ENCODE peak calls at places on chromosomes 4 and X, in four cellular contexts. I is SK-N-SH, Q is GM12878, P is HCT116. T is an unnamed sample.
A peak's percentile ranks its signal among the peaks of the same experiment; 100 is the strongest.

GRCh38 chrX:41684138-41684537 is 4.6 kb upstream of the GPR34 start:
- DNase-seq in I (no peak), Q (no peak), P (no peak), T (peak; percentile 85)

GRCh38 chr4:2803624-2804448 is 11.0 kb downstream of the SH3BP2 start:
- DNase-seq in I (no peak), Q (no peak), P (peak; percentile 40), T (no peak)

GRCh38 chr4:124409044-124409443 is 303.5 kb downstream of the ANKRD50 start:
- DNase-seq in I (no peak), Q (no peak), P (no peak), T (no peak)

GRCh38 chr4:19850909-19851308 is 400.8 kb upstream of the SLIT2 start:
- DNase-seq in I (no peak), Q (no peak), P (peak; percentile 31), T (peak; percentile 31)

GRCh38 chrX:122279746-122280145 is 904.3 kb upstream of the GRIA3 start:
- DNase-seq in I (no peak), Q (no peak), P (no peak), T (no peak)

GRCh38 chrX:20361081-20361889 is 94.6 kb upstream of the RPS6KA3 start:
- DNase-seq in I (no peak), Q (no peak), P (no peak), T (no peak)

GRCh38 chrX:45264865-45265264 is 64.2 kb upstream of the DIPK2B start:
- DNase-seq in I (peak; percentile 6), Q (no peak), P (no peak), T (no peak)

GRCh38 chr4:188976644-188977115 is 837.4 kb downstream of the TRIML1 start:
- DNase-seq in I (no peak), Q (no peak), P (no peak), T (no peak)

GRCh38 chrX:142204522-142205433 is at the start of gene MAGEC2:
- DNase-seq in I (no peak), Q (no peak), P (no peak), T (no peak)

GRCh38 chr4:85650908-85651307 is 176.0 kb downstream of the ARHGAP24 start:
- DNase-seq in I (no peak), Q (no peak), P (no peak), T (no peak)

GRCh38 chr4:113474017-113474416 is 287.5 kb downstream of the CAMK2D start:
- DNase-seq in I (no peak), Q (no peak), P (peak; percentile 72), T (no peak)

GRCh38 chr4:147085796-147086195 is 140.1 kb upstream of the TTC29 start:
- DNase-seq in I (no peak), Q (no peak), P (no peak), T (no peak)

GRCh38 chr4:151852202-151852601 is 91.4 kb upstream of the GATB start:
- DNase-seq in I (no peak), Q (no peak), P (no peak), T (no peak)

GRCh38 chr4:119131160-119131559 is 4.5 kb upstream of the MYOZ2 start:
- DNase-seq in I (no peak), Q (no peak), P (no peak), T (no peak)

GRCh38 chr4:23888421-23889319 is 1.2 kb downstream of the PPARGC1A start:
- DNase-seq in I (peak; percentile 66), Q (no peak), P (no peak), T (no peak)

GRCh38 chr4:76430519-76431388 is 4.3 kb upstream of the SHROOM3 start:
- DNase-seq in I (peak; percentile 67), Q (no peak), P (peak; percentile 50), T (peak; percentile 61)

GRCh38 chr4:73740353-73740778 is at the start of gene CXCL8:
- DNase-seq in I (no peak), Q (no peak), P (peak; percentile 76), T (peak; percentile 94)

GRCh38 chr4:105708376-105709080 is at the start of the genes GSTCD and INTS12:
- DNase-seq in I (peak; percentile 86), Q (peak; percentile 66), P (peak; percentile 88), T (peak; percentile 95)

GRCh38 chr4:11328401-11328800 is 100.3 kb downstream of the HS3ST1 start:
- DNase-seq in I (no peak), Q (no peak), P (no peak), T (no peak)

GRCh38 chrX:18758166-18758932 is 50.9 kb downstream of the PPEF1 start:
- DNase-seq in I (no peak), Q (no peak), P (no peak), T (no peak)

GRCh38 chr4:109576462-109576861 is 16.4 kb downstream of the MCUB start:
- DNase-seq in I (no peak), Q (no peak), P (no peak), T (peak; percentile 99)

GRCh38 chr4:108311313-108311712 is 142.6 kb upstream of the LEF1 start:
- DNase-seq in I (no peak), Q (no peak), P (no peak), T (no peak)

GRCh38 chr4:114780205-114780604 is 181.6 kb downstream of the UGT8 start:
- DNase-seq in I (peak; percentile 1), Q (no peak), P (peak; percentile 24), T (peak; percentile 9)

GRCh38 chr4:8818063-8818881 is 53.4 kb downstream of the HMX1 start:
- DNase-seq in I (peak; percentile 56), Q (no peak), P (no peak), T (no peak)

GRCh38 chrX:96182366-96182765 is 502.3 kb upstream of the DIAPH2 start:
- DNase-seq in I (peak; percentile 0), Q (no peak), P (no peak), T (peak; percentile 55)
- H2AFZ ChIP-seq in I (no peak overlapping the region), Q (no peak overlapping the region), P (no peak overlapping the region), T (no peak overlapping the region)

GRCh38 chr4:37244583-37245390 is at the start of gene NWD2:
- DNase-seq in I (peak; percentile 38), Q (no peak), P (no peak), T (no peak)
- H3K4me3 ChIP-seq in I (no peak within 1 kb of the TSS), Q (no peak within 1 kb of the TSS), P (no peak within 1 kb of the TSS), T (no peak within 1 kb of the TSS)

GRCh38 chr4:26892480-26893150 is 32.0 kb downstream of the STIM2 start:
- DNase-seq in I (no peak), Q (no peak), P (no peak), T (no peak)

GRCh38 chr4:26891054-26891453 is 30.4 kb downstream of the STIM2 start:
- DNase-seq in I (no peak), Q (no peak), P (no peak), T (no peak)

GRCh38 chr4:26887809-26888208 is 27.2 kb downstream of the STIM2 start:
- DNase-seq in I (no peak), Q (no peak), P (no peak), T (no peak)

GRCh38 chr4:26893491-26893890 is 32.9 kb downstream of the STIM2 start:
- DNase-seq in I (no peak), Q (no peak), P (no peak), T (no peak)

GRCh38 chr4:26891867-26892266 is 31.2 kb downstream of the STIM2 start:
- DNase-seq in I (no peak), Q (no peak), P (no peak), T (no peak)
- TF ChIP-seq MAX in I (no peak), Q (no peak), P (no peak), T (no peak)

GRCh38 chrX:47233333-47234113 is 714 bp downstream of the USP11 start:
- DNase-seq in I (peak; percentile 92), Q (peak; percentile 87), P (peak; percentile 92), T (peak; percentile 93)

GRCh38 chrX:47231167-47231566 is 1.6 kb upstream of the USP11 start:
- DNase-seq in I (no peak), Q (no peak), P (no peak), T (no peak)

GRCh38 chrX:47232803-47233332 is at the start of gene USP11:
- DNase-seq in I (peak; percentile 78), Q (no peak), P (no peak), T (no peak)

GRCh38 chrX:47230136-47230868 is 2.5 kb upstream of the USP11 start:
- DNase-seq in I (no peak), Q (no peak), P (no peak), T (no peak)

DNA sequence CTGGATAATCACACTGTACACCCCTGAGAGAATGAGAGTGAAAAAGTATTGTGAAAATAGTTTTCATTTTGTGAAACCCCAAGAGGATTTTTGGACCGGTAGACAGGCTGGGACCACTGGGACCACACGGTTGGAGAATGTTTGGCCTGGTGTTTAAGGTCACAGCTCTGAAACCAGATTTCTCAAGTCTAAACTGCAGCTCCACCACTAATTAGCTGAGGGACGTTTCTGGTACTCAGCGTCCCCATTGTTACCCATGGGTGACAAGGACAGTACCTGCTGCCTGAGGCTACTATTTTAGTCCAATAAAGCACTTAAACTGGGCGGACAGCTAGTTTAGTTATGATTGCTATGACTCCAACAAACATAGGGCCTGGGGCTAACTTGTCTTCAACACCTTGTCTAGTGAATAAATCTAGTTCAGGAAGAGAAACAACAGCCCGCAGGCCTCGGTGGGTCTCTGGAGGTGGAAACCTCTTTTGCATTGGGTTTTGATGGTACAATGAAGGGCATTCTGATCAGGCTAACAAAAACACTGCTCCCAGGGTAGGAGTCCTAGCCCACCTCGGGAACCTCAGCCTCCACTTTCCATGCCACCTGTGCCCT is 509 bp upstream of the USP11 start:
- DNase-seq in I (no peak), Q (no peak), P (no peak), T (peak; percentile 1)
- H2AFZ ChIP-seq in I (peak overlapping the region; percentile 78), Q (peak overlapping the region; percentile 4), P (no peak overlapping the region), T (peak overlapping the region; percentile 75)